ENCODE peak calls at places on chromosomes 4 and X, in five cellular contexts. One of them, this sample, is unnamed.

GRCh38 chr4:73348185-73348584 is 55.9 kb upstream of the ALB start:
- DNase-seq in GM23248: no peak
- DNase-seq in trophoblast cell: no peak
- DNase-seq in DND-41: no peak
- DNase-seq in fibroblast of lung: no peak
- DNase-seq in this sample: no peak

GRCh38 chr4:52873861-52874343 is 11.8 kb downstream of the RASL11B start:
- DNase-seq in DND-41: no peak
- DNase-seq in GM23248: no peak
- DNase-seq in fibroblast of lung: no peak
- DNase-seq in trophoblast cell: peak; percentile 89
- DNase-seq in this sample: no peak

GRCh38 chr4:10100734-10101216 is 15.8 kb downstream of the WDR1 start:
- DNase-seq in trophoblast cell: no peak
- DNase-seq in DND-41: no peak
- DNase-seq in GM23248: no peak
- DNase-seq in fibroblast of lung: no peak
- DNase-seq in this sample: no peak

GRCh38 chr4:87758278-87758677 is 41.1 kb upstream of the IBSP start:
- DNase-seq in trophoblast cell: no peak
- DNase-seq in DND-41: no peak
- DNase-seq in fibroblast of lung: peak; percentile 14
- DNase-seq in GM23248: peak; percentile 13
- DNase-seq in this sample: no peak

GRCh38 chrX:123884809-123885408 is 25.1 kb downstream of the XIAP start:
- DNase-seq in GM23248: peak; percentile 48
- DNase-seq in DND-41: peak; percentile 45
- DNase-seq in trophoblast cell: peak; percentile 6
- DNase-seq in fibroblast of lung: peak; percentile 67
- DNase-seq in this sample: peak; percentile 69

GRCh38 chr4:7007142-7007907 is 35.8 kb upstream of the TADA2B start:
- DNase-seq in trophoblast cell: no peak
- DNase-seq in DND-41: no peak
- DNase-seq in GM23248: no peak
- DNase-seq in fibroblast of lung: no peak
- DNase-seq in this sample: no peak

GRCh38 chr4:109359040-109359646 is 56.7 kb upstream of the COL25A1 start:
- DNase-seq in trophoblast cell: no peak
- DNase-seq in fibroblast of lung: no peak
- DNase-seq in DND-41: peak; percentile 57
- DNase-seq in GM23248: no peak
- DNase-seq in this sample: peak; percentile 13

GRCh38 chr4:107248571-107248970 is 212.5 kb upstream of the DKK2 start:
- DNase-seq in fibroblast of lung: no peak
- DNase-seq in DND-41: no peak
- DNase-seq in trophoblast cell: no peak
- DNase-seq in GM23248: peak; percentile 24
- DNase-seq in this sample: no peak

GRCh38 chr4:75542824-75543223 is 13.0 kb upstream of the ODAPH start:
- DNase-seq in trophoblast cell: peak; percentile 57
- DNase-seq in GM23248: peak; percentile 91
- DNase-seq in fibroblast of lung: peak; percentile 10
- DNase-seq in DND-41: no peak
- DNase-seq in this sample: no peak

GRCh38 chr4:150477869-150478268 is 104.1 kb upstream of the MAB21L2 start:
- DNase-seq in GM23248: no peak
- DNase-seq in fibroblast of lung: no peak
- DNase-seq in trophoblast cell: no peak
- DNase-seq in DND-41: no peak
- DNase-seq in this sample: no peak

GRCh38 chr4:88352062-88352461 is 26.6 kb upstream of the HERC6 start:
- DNase-seq in trophoblast cell: no peak
- DNase-seq in fibroblast of lung: peak; percentile 30
- DNase-seq in GM23248: peak; percentile 76
- DNase-seq in DND-41: no peak
- DNase-seq in this sample: no peak

GRCh38 chr4:7512946-7513345 is 78.2 kb upstream of the PSAPL1 start:
- DNase-seq in DND-41: no peak
- DNase-seq in GM23248: no peak
- DNase-seq in fibroblast of lung: no peak
- DNase-seq in trophoblast cell: no peak
- DNase-seq in this sample: no peak

GRCh38 chrX:106748377-106748776 is 21.9 kb downstream of the RNF128 start:
- DNase-seq in DND-41: no peak
- DNase-seq in fibroblast of lung: no peak
- DNase-seq in GM23248: no peak
- DNase-seq in trophoblast cell: no peak
- DNase-seq in this sample: no peak

GRCh38 chr4:96003941-96004340 is 164.0 kb downstream of the PDHA2 start:
- DNase-seq in DND-41: no peak
- DNase-seq in GM23248: no peak
- DNase-seq in trophoblast cell: no peak
- DNase-seq in fibroblast of lung: no peak
- DNase-seq in this sample: no peak

GRCh38 chr4:96004341-96004740 is 164.4 kb downstream of the PDHA2 start:
- DNase-seq in DND-41: no peak
- DNase-seq in trophoblast cell: no peak
- DNase-seq in fibroblast of lung: no peak
- DNase-seq in GM23248: no peak
- DNase-seq in this sample: no peak

DNA sequence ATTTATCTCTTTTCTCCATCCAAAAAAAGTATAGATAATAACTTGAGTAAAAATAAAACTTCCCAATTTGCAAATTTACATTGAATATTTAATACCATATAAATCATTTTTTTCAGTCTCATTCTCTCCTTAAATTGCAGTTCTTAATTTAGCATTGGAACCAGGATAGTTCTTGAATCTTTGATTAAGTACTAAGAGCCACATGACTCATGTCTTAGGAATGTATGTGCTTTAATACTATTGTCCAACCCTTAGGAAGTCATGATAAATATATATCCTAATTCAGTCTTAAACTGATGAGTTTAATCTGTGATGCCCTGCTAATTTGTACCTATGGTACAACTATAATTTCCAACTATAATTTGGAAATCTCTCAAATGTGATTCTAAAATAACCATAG is 169.8 kb downstream of the PDHA2 start:
- DNase-seq in DND-41: no peak
- DNase-seq in fibroblast of lung: peak; percentile 55
- DNase-seq in GM23248: peak; percentile 7
- DNase-seq in trophoblast cell: no peak
- DNase-seq in this sample: no peak
- H3K4me2 ChIP-seq in DND-41: no peak overlapping the region
- H3K4me2 ChIP-seq in fibroblast of lung: no peak overlapping the region
- H3K4me2 ChIP-seq in GM23248: no peak overlapping the region
- H3K4me2 ChIP-seq in trophoblast cell: no peak overlapping the region
- H3K4me2 ChIP-seq in this sample: no peak overlapping the region

DNA sequence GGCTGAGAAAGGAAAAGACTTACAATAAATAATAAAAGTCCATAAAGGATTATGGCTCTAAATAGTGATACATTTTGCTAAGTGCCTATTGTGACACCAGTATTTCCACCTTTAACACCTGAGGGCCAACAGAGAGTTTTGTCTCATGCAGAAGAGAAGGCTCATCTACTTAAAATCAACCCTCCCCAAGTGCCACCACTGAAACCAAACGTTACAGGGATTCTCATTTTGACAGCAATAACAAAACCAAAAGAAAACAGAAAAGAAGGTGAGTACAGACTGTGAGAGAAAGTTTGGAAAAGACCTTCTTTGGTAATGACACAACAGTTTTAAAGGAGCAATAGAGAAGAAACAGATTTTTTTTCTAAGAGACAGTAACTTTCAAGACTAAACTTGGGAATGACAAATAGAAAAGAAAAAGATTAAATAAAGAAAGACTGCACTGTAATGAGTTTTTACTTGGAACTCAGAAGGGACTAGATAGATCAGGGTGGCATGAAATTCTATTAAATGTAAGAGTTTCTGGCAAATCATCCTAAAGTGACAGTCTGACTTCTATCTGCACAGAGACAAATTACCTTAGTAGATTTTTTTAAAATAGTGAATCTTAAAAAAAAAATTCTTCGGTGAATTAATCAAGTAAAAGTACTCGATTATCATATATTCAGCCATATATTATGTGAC is 109.7 kb downstream of the ZNF827 start:
- DNase-seq in DND-41: no peak
- DNase-seq in GM23248: no peak
- DNase-seq in trophoblast cell: no peak
- DNase-seq in fibroblast of lung: no peak
- DNase-seq in this sample: no peak
- H3K4me2 ChIP-seq in DND-41: no peak overlapping the region
- H3K4me2 ChIP-seq in GM23248: no peak overlapping the region
- H3K4me2 ChIP-seq in trophoblast cell: no peak overlapping the region
- H3K4me2 ChIP-seq in fibroblast of lung: no peak overlapping the region
- H3K4me2 ChIP-seq in this sample: no peak overlapping the region

GRCh38 chr4:147778942-147779341 is 47.1 kb downstream of the ARHGAP10 start:
- DNase-seq in trophoblast cell: no peak
- DNase-seq in GM23248: no peak
- DNase-seq in fibroblast of lung: no peak
- DNase-seq in DND-41: no peak
- DNase-seq in this sample: no peak

GRCh38 chr4:147777456-147778091 is 45.7 kb downstream of the ARHGAP10 start:
- DNase-seq in DND-41: no peak
- DNase-seq in GM23248: peak; percentile 45
- DNase-seq in trophoblast cell: peak; percentile 67
- DNase-seq in fibroblast of lung: no peak
- DNase-seq in this sample: no peak

GRCh38 chr4:147779449-147779848 is 47.6 kb downstream of the ARHGAP10 start:
- DNase-seq in DND-41: no peak
- DNase-seq in trophoblast cell: no peak
- DNase-seq in GM23248: no peak
- DNase-seq in fibroblast of lung: no peak
- DNase-seq in this sample: no peak

GRCh38 chr4:147782087-147782781 is 50.3 kb downstream of the ARHGAP10 start:
- DNase-seq in fibroblast of lung: peak; percentile 65
- DNase-seq in DND-41: no peak
- DNase-seq in trophoblast cell: peak; percentile 37
- DNase-seq in GM23248: peak; percentile 49
- DNase-seq in this sample: no peak

GRCh38 chr4:147780137-147780777 is 48.4 kb downstream of the ARHGAP10 start:
- DNase-seq in DND-41: no peak
- DNase-seq in GM23248: no peak
- DNase-seq in fibroblast of lung: no peak
- DNase-seq in trophoblast cell: no peak
- DNase-seq in this sample: no peak
- H3K4me2 ChIP-seq in DND-41: no peak overlapping the region
- H3K4me2 ChIP-seq in GM23248: no peak overlapping the region
- H3K4me2 ChIP-seq in fibroblast of lung: no peak overlapping the region
- H3K4me2 ChIP-seq in trophoblast cell: no peak overlapping the region
- H3K4me2 ChIP-seq in this sample: no peak overlapping the region

GRCh38 chr4:113636877-113637276 is 124.7 kb downstream of the CAMK2D start:
- DNase-seq in DND-41: peak; percentile 61
- DNase-seq in trophoblast cell: no peak
- DNase-seq in fibroblast of lung: peak; percentile 71
- DNase-seq in GM23248: peak; percentile 15
- DNase-seq in this sample: peak; percentile 91

GRCh38 chr4:113635739-113636437 is 125.7 kb downstream of the CAMK2D start:
- DNase-seq in trophoblast cell: no peak
- DNase-seq in fibroblast of lung: peak; percentile 64
- DNase-seq in DND-41: no peak
- DNase-seq in GM23248: no peak
- DNase-seq in this sample: no peak

GRCh38 chr4:113633467-113633866 is 128.1 kb downstream of the CAMK2D start:
- DNase-seq in fibroblast of lung: no peak
- DNase-seq in GM23248: no peak
- DNase-seq in DND-41: no peak
- DNase-seq in trophoblast cell: no peak
- DNase-seq in this sample: no peak

GRCh38 chr4:113636438-113636818 is 125.1 kb downstream of the CAMK2D start:
- DNase-seq in DND-41: peak; percentile 15
- DNase-seq in GM23248: no peak
- DNase-seq in fibroblast of lung: no peak
- DNase-seq in trophoblast cell: no peak
- DNase-seq in this sample: peak; percentile 84

GRCh38 chr4:113634081-113634969 is 127.2 kb downstream of the CAMK2D start:
- DNase-seq in fibroblast of lung: no peak
- DNase-seq in GM23248: no peak
- DNase-seq in trophoblast cell: no peak
- DNase-seq in DND-41: no peak
- DNase-seq in this sample: no peak
- H3K4me2 ChIP-seq in fibroblast of lung: no peak overlapping the region
- H3K4me2 ChIP-seq in GM23248: no peak overlapping the region
- H3K4me2 ChIP-seq in trophoblast cell: no peak overlapping the region
- H3K4me2 ChIP-seq in DND-41: no peak overlapping the region
- H3K4me2 ChIP-seq in this sample: no peak overlapping the region

GRCh38 chr4:26407466-26407865 is 82.8 kb downstream of the CCKAR start:
- DNase-seq in GM23248: peak; percentile 18
- DNase-seq in trophoblast cell: no peak
- DNase-seq in DND-41: no peak
- DNase-seq in fibroblast of lung: no peak
- DNase-seq in this sample: no peak

GRCh38 chr4:26404597-26405323 is 83.9 kb downstream of the RBPJ start:
- DNase-seq in fibroblast of lung: no peak
- DNase-seq in DND-41: no peak
- DNase-seq in GM23248: no peak
- DNase-seq in trophoblast cell: no peak
- DNase-seq in this sample: no peak

GRCh38 chr4:26406346-26406975 is 83.8 kb downstream of the CCKAR start:
- DNase-seq in GM23248: no peak
- DNase-seq in DND-41: peak; percentile 10
- DNase-seq in trophoblast cell: no peak
- DNase-seq in fibroblast of lung: peak; percentile 71
- DNase-seq in this sample: no peak

GRCh38 chr4:26400140-26400539 is 79.3 kb downstream of the RBPJ start:
- DNase-seq in fibroblast of lung: no peak
- DNase-seq in DND-41: no peak
- DNase-seq in GM23248: no peak
- DNase-seq in trophoblast cell: no peak
- DNase-seq in this sample: no peak

DNA sequence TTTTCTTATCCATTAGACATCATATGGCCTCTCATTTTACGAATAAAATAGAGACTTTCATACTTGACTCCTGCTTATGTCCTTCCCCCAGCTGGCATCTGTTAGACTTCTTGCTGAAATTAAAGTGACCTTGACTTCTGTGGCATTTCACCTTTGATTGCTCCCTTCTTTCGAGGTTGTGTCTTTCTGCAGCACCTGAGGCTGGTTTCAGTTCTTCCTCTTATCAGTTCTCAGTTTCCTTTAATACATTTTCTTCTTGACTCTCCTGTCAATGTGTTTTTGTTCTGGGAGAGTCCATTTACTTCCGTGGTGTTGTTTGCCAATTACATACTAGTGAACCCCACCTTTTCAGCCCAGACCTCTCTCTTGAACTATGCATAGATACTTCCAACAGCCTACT is 81.6 kb downstream of the RBPJ start:
- DNase-seq in GM23248: no peak
- DNase-seq in DND-41: no peak
- DNase-seq in fibroblast of lung: no peak
- DNase-seq in trophoblast cell: no peak
- DNase-seq in this sample: peak; percentile 71
- H3K4me2 ChIP-seq in GM23248: no peak overlapping the region
- H3K4me2 ChIP-seq in DND-41: no peak overlapping the region
- H3K4me2 ChIP-seq in fibroblast of lung: no peak overlapping the region
- H3K4me2 ChIP-seq in trophoblast cell: no peak overlapping the region
- H3K4me2 ChIP-seq in this sample: peak overlapping the region; percentile 56

DNA sequence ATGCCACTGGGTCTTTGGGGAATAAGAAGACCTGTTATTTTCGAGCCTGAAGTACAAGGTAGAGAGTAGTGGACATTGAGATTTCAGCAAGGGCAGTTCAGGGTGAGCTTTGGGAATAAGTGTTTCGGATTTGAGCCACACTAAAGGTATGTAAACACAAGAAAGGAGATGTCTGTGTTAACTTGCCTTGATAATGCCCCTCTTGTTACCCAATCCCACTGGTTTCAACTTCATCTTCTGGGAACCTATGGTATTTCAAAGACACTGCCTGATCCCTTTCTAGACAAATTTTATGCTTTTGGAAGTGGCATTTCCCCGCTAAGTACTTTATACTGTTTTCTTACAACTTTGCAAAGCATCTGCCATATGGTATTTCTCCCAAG is 79.4 kb downstream of the SLC9A6 start:
- DNase-seq in DND-41: no peak
- DNase-seq in fibroblast of lung: no peak
- DNase-seq in trophoblast cell: no peak
- DNase-seq in GM23248: no peak
- DNase-seq in this sample: no peak
- H3K4me2 ChIP-seq in DND-41: no peak overlapping the region
- H3K4me2 ChIP-seq in fibroblast of lung: peak overlapping the region; percentile 63
- H3K4me2 ChIP-seq in trophoblast cell: no peak overlapping the region
- H3K4me2 ChIP-seq in GM23248: peak overlapping the region; percentile 53
- H3K4me2 ChIP-seq in this sample: no peak overlapping the region

This sample was measured in OCI-LY7.